ENCODE peak calls at places on chromosomes 5 and 9, in six cellular contexts. W is CD8-positive, alpha-beta T cell; E is activated naive CD8-positive, alpha-beta T cell treated with anti-CD3 and anti-CD28 coated beads, Interleukin-2, amount 50 U/mL, for 16 hours; A is glomerular endothelial cell; L is uterus; O is left ventricle myocardium superior. B is an unnamed sample.

GRCh38 chr9:81384911-81385310 is 304.4 kb downstream of the TLE1 start:
- DNase-seq in A (no peak), E (no peak), O (no peak), L (no peak), W (no peak), B (no peak)

GRCh38 chr5:7420506-7421280 is 24.8 kb downstream of the ADCY2 start:
- DNase-seq in E (no peak), W (no peak), L (no peak), O (no peak), A (no peak), B (no peak)

GRCh38 chr5:88683506-88684135 is 199.4 kb downstream of the MEF2C start:
- DNase-seq in W (no peak), O (no peak), E (no peak), A (no peak), L (no peak), B (no peak)

GRCh38 chr9:128361981-128362646 is 9.1 kb upstream of the URM1 start:
- DNase-seq in L (peak; percentile 85), W (peak; percentile 41), E (peak; percentile 17), A (no peak), O (peak; percentile 86), B (peak; percentile 64)

GRCh38 chr9:125361837-125362531 is 100.4 kb downstream of the GAPVD1 start:
- DNase-seq in L (no peak), A (no peak), W (no peak), O (no peak), E (no peak), B (no peak)

GRCh38 chr9:114811301-114811700 is 5.5 kb upstream of the TNFSF15 start:
- DNase-seq in O (no peak), A (no peak), E (no peak), W (no peak), L (no peak), B (no peak)

GRCh38 chr9:136764301-136764891 is at the start of gene LCN15:
- DNase-seq in A (no peak), O (no peak), W (no peak), E (no peak), L (no peak), B (no peak)

GRCh38 chr9:16207161-16207560 is 654.3 kb downstream of the CCDC171 start:
- DNase-seq in L (peak; percentile 71), E (no peak), W (no peak), O (peak; percentile 68), A (no peak), B (no peak)

GRCh38 chr9:122192261-122192875 is 32.7 kb downstream of the MORN5 start:
- DNase-seq in E (no peak), L (no peak), A (no peak), O (no peak), W (no peak), B (no peak)

GRCh38 chr5:174654442-174654841 is 69.9 kb upstream of the MSX2 start:
- DNase-seq in L (no peak), E (no peak), W (no peak), A (no peak), O (no peak), B (no peak)